ENCODE peak calls at places on chromosome 1, in nine cellular contexts. One of them, this sample, is unnamed.
A peak's percentile ranks its signal among the peaks of the same experiment; 100 is the strongest.

GRCh38 chr1:53541761-53542550 is 82.8 kb downstream of the DMRTB1 start:
- DNase-seq in HepG2: no peak
- DNase-seq in IMR-90: peak; percentile 90
- DNase-seq in H1: no peak
- DNase-seq in Karpas-422: peak; percentile 65
- DNase-seq in K562: peak; percentile 52
- DNase-seq in neural progenitor cell: peak; percentile 54
- DNase-seq in PC-3: peak; percentile 35
- DNase-seq in MM.1S: peak; percentile 13
- DNase-seq in this sample: peak; percentile 59

GRCh38 chr1:91742848-91743292 is 143.1 kb downstream of the TGFBR3 start:
- DNase-seq in IMR-90: peak; percentile 66
- DNase-seq in neural progenitor cell: no peak
- DNase-seq in Karpas-422: no peak
- DNase-seq in H1: no peak
- DNase-seq in PC-3: peak; percentile 39
- DNase-seq in MM.1S: no peak
- DNase-seq in HepG2: no peak
- DNase-seq in K562: no peak
- DNase-seq in this sample: no peak

GRCh38 chr1:20366076-20366765 is 75.5 kb downstream of the VWA5B1 start:
- DNase-seq in neural progenitor cell: peak; percentile 62
- DNase-seq in H1: peak; percentile 58
- DNase-seq in Karpas-422: no peak
- DNase-seq in MM.1S: no peak
- DNase-seq in IMR-90: peak; percentile 20
- DNase-seq in K562: no peak
- DNase-seq in HepG2: no peak
- DNase-seq in PC-3: peak; percentile 10
- DNase-seq in this sample: peak; percentile 54

GRCh38 chr1:37078866-37079265 is 44.6 kb upstream of the GRIK3 start:
- DNase-seq in MM.1S: no peak
- DNase-seq in PC-3: no peak
- DNase-seq in Karpas-422: no peak
- DNase-seq in IMR-90: no peak
- DNase-seq in K562: no peak
- DNase-seq in neural progenitor cell: no peak
- DNase-seq in H1: no peak
- DNase-seq in HepG2: no peak
- DNase-seq in this sample: no peak

GRCh38 chr1:25756210-25756609 is 43.8 kb upstream of the SELENON start:
- DNase-seq in neural progenitor cell: no peak
- DNase-seq in IMR-90: no peak
- DNase-seq in H1: no peak
- DNase-seq in PC-3: no peak
- DNase-seq in Karpas-422: no peak
- DNase-seq in K562: no peak
- DNase-seq in MM.1S: no peak
- DNase-seq in HepG2: no peak
- DNase-seq in this sample: no peak

GRCh38 chr1:219340796-219341195 is 167.1 kb downstream of the LYPLAL1 start:
- DNase-seq in H1: no peak
- DNase-seq in PC-3: peak; percentile 71
- DNase-seq in MM.1S: no peak
- DNase-seq in neural progenitor cell: no peak
- DNase-seq in HepG2: no peak
- DNase-seq in K562: no peak
- DNase-seq in Karpas-422: no peak
- DNase-seq in IMR-90: peak; percentile 85
- DNase-seq in this sample: no peak

GRCh38 chr1:42618866-42619265 is 39.4 kb upstream of the PPIH start:
- DNase-seq in HepG2: no peak
- DNase-seq in Karpas-422: no peak
- DNase-seq in K562: no peak
- DNase-seq in IMR-90: peak; percentile 4
- DNase-seq in MM.1S: no peak
- DNase-seq in H1: no peak
- DNase-seq in PC-3: no peak
- DNase-seq in neural progenitor cell: no peak
- DNase-seq in this sample: no peak

GRCh38 chr1:97006044-97006676 is 284.6 kb downstream of the PTBP2 start:
- DNase-seq in HepG2: no peak
- DNase-seq in Karpas-422: no peak
- DNase-seq in neural progenitor cell: no peak
- DNase-seq in MM.1S: peak; percentile 24
- DNase-seq in K562: no peak
- DNase-seq in PC-3: peak; percentile 14
- DNase-seq in H1: no peak
- DNase-seq in IMR-90: peak; percentile 84
- DNase-seq in this sample: peak; percentile 9

GRCh38 chr1:30757976-30758688 is 558 bp upstream of the LAPTM5 start:
- DNase-seq in Karpas-422: no peak
- DNase-seq in HepG2: no peak
- DNase-seq in PC-3: no peak
- DNase-seq in H1: no peak
- DNase-seq in neural progenitor cell: no peak
- DNase-seq in MM.1S: no peak
- DNase-seq in IMR-90: no peak
- DNase-seq in K562: no peak
- DNase-seq in this sample: no peak

GRCh38 chr1:47683402-47683801 is 245.6 kb downstream of the FOXD2 start:
- DNase-seq in neural progenitor cell: no peak
- DNase-seq in Karpas-422: no peak
- DNase-seq in HepG2: no peak
- DNase-seq in MM.1S: no peak
- DNase-seq in PC-3: no peak
- DNase-seq in K562: no peak
- DNase-seq in IMR-90: no peak
- DNase-seq in H1: peak; percentile 16
- DNase-seq in this sample: no peak

GRCh38 chr1:209106237-209106741 is 477.2 kb upstream of the CAMK1G start:
- DNase-seq in IMR-90: peak; percentile 4
- DNase-seq in H1: no peak
- DNase-seq in PC-3: peak; percentile 72
- DNase-seq in neural progenitor cell: peak; percentile 25
- DNase-seq in Karpas-422: no peak
- DNase-seq in HepG2: no peak
- DNase-seq in K562: no peak
- DNase-seq in MM.1S: peak; percentile 14
- DNase-seq in this sample: peak; percentile 9

DNA sequence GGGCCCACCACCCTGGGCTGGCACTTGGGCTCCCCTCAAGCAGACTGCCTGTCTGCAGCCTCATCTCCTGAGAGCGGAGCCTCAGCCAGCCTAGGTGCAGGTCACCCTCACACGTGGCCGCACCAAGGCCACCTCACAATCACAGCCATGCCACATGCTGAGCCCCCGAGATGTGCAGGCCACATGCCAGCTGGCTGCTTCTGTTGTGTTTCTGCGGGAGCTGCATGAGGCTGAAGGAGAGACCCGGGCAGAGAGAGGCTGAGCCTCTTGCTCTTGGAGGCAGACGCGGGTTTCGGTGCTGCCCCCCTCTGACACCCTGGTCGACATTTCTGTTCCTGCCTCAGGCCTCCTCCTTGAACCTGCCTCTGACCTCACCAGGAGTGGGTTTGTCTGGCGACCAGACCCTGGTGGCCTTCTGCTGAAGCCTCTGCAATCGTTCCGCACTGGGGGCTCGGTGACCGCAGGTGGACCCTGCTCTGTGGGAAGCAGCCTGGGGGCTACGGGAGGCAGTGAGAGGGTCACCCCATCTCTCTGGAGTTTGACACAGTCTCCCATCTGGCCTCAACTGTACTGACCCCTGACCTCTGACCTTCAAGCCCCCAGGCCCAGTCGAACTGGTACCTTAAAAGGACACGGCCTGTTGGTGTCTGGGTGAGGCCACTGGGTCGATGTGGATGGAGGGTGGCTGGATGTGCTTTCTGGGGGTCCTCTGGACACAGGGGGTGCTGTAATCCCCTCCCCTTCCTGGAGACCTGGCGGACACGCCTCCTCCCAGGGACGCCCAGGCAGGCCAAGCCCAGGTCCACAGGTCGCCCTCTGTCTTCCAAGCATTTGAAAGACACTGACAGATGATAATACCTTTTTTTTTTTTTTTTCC is 13.0 kb upstream of the C1orf174 start:
- DNase-seq in H1: no peak
- DNase-seq in neural progenitor cell: no peak
- DNase-seq in HepG2: no peak
- DNase-seq in IMR-90: no peak
- DNase-seq in MM.1S: no peak
- DNase-seq in PC-3: no peak
- DNase-seq in K562: no peak
- DNase-seq in Karpas-422: no peak
- DNase-seq in this sample: no peak
- H3K4me2 ChIP-seq in H1: no peak overlapping the region
- H3K4me2 ChIP-seq in neural progenitor cell: no peak overlapping the region
- H3K4me2 ChIP-seq in HepG2: no peak overlapping the region
- H3K4me2 ChIP-seq in IMR-90: no peak overlapping the region
- H3K4me2 ChIP-seq in MM.1S: no peak overlapping the region
- H3K4me2 ChIP-seq in PC-3: no peak overlapping the region
- H3K4me2 ChIP-seq in K562: no peak overlapping the region
- H3K4me2 ChIP-seq in Karpas-422: no peak overlapping the region
- H3K4me2 ChIP-seq in this sample: no peak overlapping the region

GRCh38 chr1:110348771-110349170 is 9.6 kb downstream of the RBM15 start:
- DNase-seq in IMR-90: no peak
- DNase-seq in K562: no peak
- DNase-seq in neural progenitor cell: no peak
- DNase-seq in HepG2: no peak
- DNase-seq in Karpas-422: no peak
- DNase-seq in PC-3: peak; percentile 14
- DNase-seq in MM.1S: no peak
- DNase-seq in H1: no peak
- DNase-seq in this sample: no peak

GRCh38 chr1:110345480-110345879 is 6.3 kb downstream of the RBM15 start:
- DNase-seq in H1: no peak
- DNase-seq in HepG2: no peak
- DNase-seq in MM.1S: no peak
- DNase-seq in neural progenitor cell: no peak
- DNase-seq in IMR-90: no peak
- DNase-seq in K562: no peak
- DNase-seq in PC-3: no peak
- DNase-seq in Karpas-422: no peak
- DNase-seq in this sample: no peak

GRCh38 chr1:110347182-110347893 is 8.2 kb downstream of the RBM15 start:
- DNase-seq in MM.1S: no peak
- DNase-seq in HepG2: no peak
- DNase-seq in neural progenitor cell: no peak
- DNase-seq in PC-3: no peak
- DNase-seq in K562: no peak
- DNase-seq in IMR-90: no peak
- DNase-seq in Karpas-422: peak; percentile 54
- DNase-seq in H1: no peak
- DNase-seq in this sample: no peak

GRCh38 chr1:110348050-110348449 is 8.9 kb downstream of the RBM15 start:
- DNase-seq in HepG2: no peak
- DNase-seq in PC-3: no peak
- DNase-seq in IMR-90: no peak
- DNase-seq in neural progenitor cell: no peak
- DNase-seq in H1: no peak
- DNase-seq in K562: no peak
- DNase-seq in Karpas-422: no peak
- DNase-seq in MM.1S: no peak
- DNase-seq in this sample: no peak

DNA sequence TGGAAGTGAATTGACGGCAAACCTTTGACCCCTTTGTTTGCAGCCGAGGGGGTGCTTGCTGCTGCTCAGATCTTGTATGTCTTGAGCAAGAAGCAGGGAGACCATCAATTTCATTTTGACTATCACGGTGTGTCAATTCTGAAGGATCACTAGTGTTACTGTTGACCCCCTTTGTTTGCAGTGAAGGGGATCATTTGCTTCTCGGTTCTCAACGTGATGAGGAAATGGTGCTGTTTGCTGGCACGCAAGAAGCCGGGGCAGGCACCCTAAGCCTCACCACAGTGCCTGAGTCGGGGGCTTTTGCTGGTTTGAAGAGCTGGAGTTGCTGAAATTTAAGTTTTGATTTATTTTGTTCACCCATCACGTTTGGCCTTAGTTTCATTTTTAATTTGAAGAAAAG is 7.5 kb downstream of the RBM15 start:
- DNase-seq in Karpas-422: no peak
- DNase-seq in H1: no peak
- DNase-seq in MM.1S: no peak
- DNase-seq in K562: no peak
- DNase-seq in HepG2: no peak
- DNase-seq in IMR-90: no peak
- DNase-seq in PC-3: no peak
- DNase-seq in neural progenitor cell: peak; percentile 39
- DNase-seq in this sample: no peak
- H3K4me1 ChIP-seq in Karpas-422: peaks cover 100% of the 10 kb centered on the region
- H3K4me1 ChIP-seq in H1: peaks cover 11% of the 10 kb centered on the region
- H3K4me1 ChIP-seq in MM.1S: no peaks in the 10 kb centered on the region
- H3K4me1 ChIP-seq in K562: peaks cover 4% of the 10 kb centered on the region
- H3K4me1 ChIP-seq in HepG2: peaks cover 96% of the 10 kb centered on the region
- H3K4me1 ChIP-seq in IMR-90: peaks cover 13% of the 10 kb centered on the region
- H3K4me1 ChIP-seq in PC-3: peaks cover 71% of the 10 kb centered on the region
- H3K4me1 ChIP-seq in neural progenitor cell: peaks cover 87% of the 10 kb centered on the region
- H3K4me1 ChIP-seq in this sample: peaks cover 63% of the 10 kb centered on the region

DNA sequence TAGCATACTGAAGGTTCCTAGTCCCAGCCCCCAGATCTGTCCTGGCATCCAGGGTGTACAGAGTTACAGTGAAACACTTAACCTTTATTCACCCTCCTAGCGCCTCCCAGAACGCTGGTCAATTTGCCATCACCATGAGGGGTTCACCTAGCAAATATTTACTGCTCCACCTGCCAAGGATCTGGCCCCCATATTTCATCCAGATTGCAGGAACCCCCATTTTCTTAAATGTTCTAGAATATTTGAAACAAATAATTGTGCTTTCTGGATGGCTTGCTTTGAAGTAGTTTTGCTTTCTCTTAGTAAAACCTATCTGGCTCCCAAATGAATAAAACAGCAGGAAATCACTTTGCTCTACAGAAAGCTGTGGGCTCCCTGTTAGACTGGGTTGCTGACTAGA is 37.7 kb downstream of the KCNN3 start:
- DNase-seq in K562: no peak
- DNase-seq in Karpas-422: no peak
- DNase-seq in IMR-90: no peak
- DNase-seq in MM.1S: no peak
- DNase-seq in H1: no peak
- DNase-seq in HepG2: no peak
- DNase-seq in PC-3: no peak
- DNase-seq in neural progenitor cell: no peak
- DNase-seq in this sample: no peak
- H3K4me2 ChIP-seq in K562: no peak overlapping the region
- H3K4me2 ChIP-seq in Karpas-422: no peak overlapping the region
- H3K4me2 ChIP-seq in IMR-90: no peak overlapping the region
- H3K4me2 ChIP-seq in MM.1S: no peak overlapping the region
- H3K4me2 ChIP-seq in H1: no peak overlapping the region
- H3K4me2 ChIP-seq in HepG2: no peak overlapping the region
- H3K4me2 ChIP-seq in PC-3: no peak overlapping the region
- H3K4me2 ChIP-seq in neural progenitor cell: no peak overlapping the region
- H3K4me2 ChIP-seq in this sample: no peak overlapping the region

DNA sequence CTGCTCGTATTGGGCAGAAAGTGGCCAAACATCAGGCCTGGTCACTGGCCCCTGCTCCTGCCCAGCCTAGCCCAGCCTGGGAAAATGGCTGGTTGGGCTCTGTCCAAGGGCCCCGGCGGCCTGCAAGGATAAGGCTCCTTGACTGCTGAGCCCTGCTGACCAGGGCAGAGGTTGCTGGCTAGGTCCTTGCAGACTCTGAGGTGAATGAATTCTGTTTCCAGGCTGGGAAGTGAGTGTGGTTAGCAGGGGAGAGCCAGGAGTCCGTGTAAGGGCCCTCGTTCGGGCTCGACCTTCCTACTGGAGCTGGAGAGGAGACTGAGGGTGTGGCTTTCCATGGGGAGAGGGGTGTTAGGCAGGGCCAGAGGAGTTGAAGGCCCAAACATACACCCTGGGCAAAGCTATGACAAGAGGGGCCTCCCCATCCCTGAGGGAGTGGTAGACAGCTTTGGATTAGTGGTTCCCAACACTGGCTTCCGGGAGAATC is 20.6 kb downstream of the CSF1 start:
- DNase-seq in Karpas-422: no peak
- DNase-seq in MM.1S: no peak
- DNase-seq in IMR-90: peak; percentile 77
- DNase-seq in neural progenitor cell: peak; percentile 97
- DNase-seq in HepG2: peak; percentile 82
- DNase-seq in PC-3: peak; percentile 42
- DNase-seq in K562: peak; percentile 67
- DNase-seq in H1: peak; percentile 89
- DNase-seq in this sample: peak; percentile 72
- H3K4me1 ChIP-seq in Karpas-422: no peaks in the 10 kb centered on the region
- H3K4me1 ChIP-seq in MM.1S: no peaks in the 10 kb centered on the region
- H3K4me1 ChIP-seq in IMR-90: peaks cover 23% of the 10 kb centered on the region
- H3K4me1 ChIP-seq in neural progenitor cell: peaks cover 26% of the 10 kb centered on the region
- H3K4me1 ChIP-seq in HepG2: peaks cover 93% of the 10 kb centered on the region
- H3K4me1 ChIP-seq in PC-3: peaks cover 7% of the 10 kb centered on the region
- H3K4me1 ChIP-seq in K562: peaks cover 24% of the 10 kb centered on the region
- H3K4me1 ChIP-seq in H1: peaks cover 4% of the 10 kb centered on the region
- H3K4me1 ChIP-seq in this sample: peaks cover 40% of the 10 kb centered on the region